ENCODE peak calls at places on chromosomes 4 and X, in four cellular contexts. T, P, J and E are unnamed samples.
A peak's percentile ranks its signal among the peaks of the same experiment; 100 is the strongest.

GRCh38 chr4:84547211-84547610 is 35.7 kb upstream of the CDS1 start:
- DNase-seq in P (no peak), T (no peak), J (no peak), E (no peak)

GRCh38 chr4:1871471-1872021 is 353 bp downstream of the NSD2 start:
- DNase-seq in P (no peak), J (peak; percentile 77), T (no peak), E (peak; percentile 45)

GRCh38 chr4:173171098-173171497 is 2.5 kb downstream of the GALNT7 start:
- DNase-seq in P (no peak), T (peak; percentile 25), J (no peak), E (no peak)

GRCh38 chr4:7771056-7771455 is 168.6 kb downstream of the AFAP1 start:
- DNase-seq in T (no peak), J (no peak), P (no peak), E (no peak)

GRCh38 chr4:26692014-26692726 is 108.3 kb downstream of the TBC1D19 start:
- DNase-seq in J (peak; percentile 48), P (no peak), T (no peak), E (no peak)

GRCh38 chrX:100731441-100732281 is at the start of gene SYTL4:
- DNase-seq in J (peak; percentile 70), T (peak; percentile 28), P (no peak), E (peak; percentile 69)

GRCh38 chr4:149063007-149063406 is 620.8 kb upstream of the NR3C2 start:
- DNase-seq in P (no peak), T (no peak), J (no peak), E (no peak)

GRCh38 chr4:55554453-55555030 is 7.8 kb upstream of the CLOCK start:
- DNase-seq in P (no peak), J (no peak), T (peak; percentile 14), E (no peak)

GRCh38 chrX:153697924-153698865 is 10.5 kb downstream of the SLC6A8 start:
- DNase-seq in P (no peak), J (no peak), T (no peak), E (no peak)

GRCh38 chrX:119625843-119626242 is 19.6 kb upstream of the NKRF start:
- DNase-seq in P (no peak), T (no peak), J (no peak), E (no peak)

GRCh38 chrX:91039777-91040176 is 394.9 kb upstream of the PABPC5 start:
- DNase-seq in T (no peak), J (peak; percentile 41), P (no peak), E (no peak)

GRCh38 chrX:139758250-139758649 is 50.3 kb upstream of the MCF2 start:
- DNase-seq in P (no peak), J (peak; percentile 58), T (no peak), E (no peak)

GRCh38 chr4:476501-476900 is 22.5 kb downstream of the ZNF721 start:
- DNase-seq in P (no peak), T (no peak), J (no peak), E (no peak)

GRCh38 chrX:22164770-22165388 is 107.8 kb upstream of the CBLL2 start:
- DNase-seq in P (no peak), T (no peak), J (no peak), E (no peak)

GRCh38 chrX:12970691-12971202 is 4.2 kb upstream of the TMSB4X start:
- DNase-seq in T (peak; percentile 22), P (no peak), J (peak; percentile 80), E (peak; percentile 45)

GRCh38 chr4:163331629-163332360 is 601 bp downstream of the NPY1R start:
- DNase-seq in P (no peak), T (peak; percentile 57), J (peak; percentile 80), E (peak; percentile 51)

GRCh38 chr4:78634011-78634664 is 82.6 kb downstream of the ANXA3 start:
- DNase-seq in P (no peak), T (no peak), J (no peak), E (no peak)

GRCh38 chr4:158484173-158484885 is 37.4 kb upstream of the RXFP1 start:
- DNase-seq in T (no peak), P (no peak), J (no peak), E (no peak)

GRCh38 chr4:5168891-5169290 is 117.6 kb downstream of the STK32B start:
- DNase-seq in T (no peak), J (peak; percentile 30), P (no peak), E (no peak)

GRCh38 chr4:183987987-183988392 is 82.9 kb downstream of the STOX2 start:
- DNase-seq in J (peak; percentile 79), P (peak; percentile 66), T (peak; percentile 73), E (no peak)

GRCh38 chr4:184383497-184384055 is 90.8 kb downstream of the IRF2 start:
- DNase-seq in P (peak; percentile 90), T (no peak), J (peak; percentile 20), E (no peak)

GRCh38 chr4:105240037-105240436 is 93.4 kb downstream of the TET2 start:
- DNase-seq in T (no peak), J (no peak), P (no peak), E (no peak)

GRCh38 chr4:147924604-147925412 is 192.9 kb downstream of the ARHGAP10 start:
- DNase-seq in T (peak; percentile 39), J (peak; percentile 81), P (no peak), E (peak; percentile 60)

GRCh38 chr4:103091601-103092223 is 7.9 kb downstream of the BDH2 start:
- DNase-seq in J (peak; percentile 69), T (peak; percentile 59), P (peak; percentile 32), E (peak; percentile 49)

GRCh38 chr4:106650701-106651100 is 282.1 kb upstream of the GIMD1 start:
- DNase-seq in P (no peak), T (no peak), J (no peak), E (no peak)

GRCh38 chr4:132557660-132558059 is 591.4 kb upstream of the PCDH10 start:
- DNase-seq in J (no peak), T (peak; percentile 12), P (no peak), E (peak; percentile 19)

GRCh38 chr4:48254381-48255072 is 15.1 kb downstream of the TEC start:
- DNase-seq in P (no peak), J (no peak), T (no peak), E (no peak)

DNA sequence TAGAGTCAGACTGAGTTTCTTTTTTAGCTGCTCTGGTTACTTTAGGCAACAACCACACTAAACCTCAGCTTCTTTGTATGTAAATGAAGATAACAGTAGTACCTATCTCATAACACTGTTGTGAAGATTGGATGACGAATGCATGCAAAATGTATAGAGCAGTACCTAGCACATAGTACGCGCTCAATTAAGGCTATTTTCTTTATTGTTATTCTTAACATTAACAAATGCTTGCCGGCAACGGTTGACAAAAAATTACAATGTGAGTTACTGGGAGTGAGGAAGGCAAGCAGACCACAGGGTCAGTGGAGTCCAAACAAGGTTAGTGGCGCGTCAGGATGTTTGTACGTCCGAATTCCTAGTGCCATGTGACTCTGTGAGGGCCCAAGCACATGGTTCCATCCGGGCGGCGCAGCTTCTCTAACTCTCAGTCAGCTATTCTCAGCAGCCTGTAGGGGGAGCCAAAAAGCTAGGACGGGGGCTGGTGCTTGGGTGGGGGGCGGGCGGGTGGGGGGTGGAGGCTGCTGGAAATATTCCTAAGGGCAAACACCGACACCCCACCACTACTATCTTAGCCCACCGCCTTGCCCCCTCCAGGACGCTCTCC is 795 bp upstream of the NALF2 start:
- DNase-seq in T (no peak), J (no peak), P (no peak), E (peak; percentile 68)
- TF ChIP-seq CTCF in T (peak; percentile 25), J (peak; percentile 73), P (no peak), E (peak; percentile 54)

DNA sequence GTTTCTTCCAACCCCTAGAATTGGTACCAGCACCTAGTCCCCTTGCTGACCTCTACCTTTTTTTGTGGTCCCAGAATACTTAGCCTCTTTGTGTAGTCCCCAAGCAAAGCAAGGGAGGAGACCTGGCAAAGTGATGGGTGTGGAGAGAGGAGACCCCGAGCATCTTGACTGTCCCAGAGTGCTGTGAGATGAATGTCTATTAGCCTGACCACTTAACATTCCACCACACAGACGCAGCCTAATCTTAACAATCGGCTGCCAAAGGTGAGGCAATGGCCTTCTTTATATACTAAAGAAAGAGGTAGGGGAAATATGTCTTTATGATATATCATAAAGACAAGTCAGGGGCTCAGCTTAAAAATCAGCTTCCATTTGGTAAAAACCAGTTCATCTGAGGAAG is 55.9 kb downstream of the TRIM2 start:
- DNase-seq in J (peak; percentile 64), T (no peak), P (no peak), E (no peak)
- H3K4me3 ChIP-seq in J (no peak overlapping the region), T (no peak overlapping the region), P (no peak overlapping the region), E (no peak overlapping the region)

GRCh38 chr4:143441678-143442077 is 71.8 kb upstream of the SMARCA5 start:
- DNase-seq in P (no peak), J (no peak), T (no peak), E (no peak)
- H3K27ac ChIP-seq in P (no peak overlapping the region), J (no peak overlapping the region), T (no peak overlapping the region), E (no peak overlapping the region)

DNA sequence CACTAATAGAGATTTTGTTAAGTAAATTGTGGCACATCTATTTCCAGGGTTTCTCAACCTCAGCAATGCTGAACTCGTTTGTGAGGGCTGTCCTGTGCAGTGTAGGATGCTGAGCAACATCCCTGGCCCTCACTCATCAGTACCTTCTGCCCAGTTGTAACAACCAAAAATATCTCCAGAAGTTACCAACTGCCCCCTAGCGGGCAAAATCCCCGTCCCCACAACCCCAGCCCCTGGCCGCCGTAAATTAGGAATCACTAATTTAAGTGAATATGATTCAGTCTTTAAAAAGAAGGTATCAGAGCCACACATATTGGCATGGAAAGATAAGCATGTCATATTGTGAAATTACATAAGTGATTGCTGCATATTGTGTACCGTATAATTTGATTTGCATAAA is 123.4 kb downstream of the ASB9 start:
- DNase-seq in J (peak; percentile 80), P (no peak), T (peak; percentile 32), E (peak; percentile 11)
- TF ChIP-seq CTCF in J (peak; percentile 78), P (peak; percentile 42), T (peak; percentile 28), E (peak; percentile 35)

GRCh38 chr4:187475901-187476300 is 519.7 kb upstream of the ZFP42 start:
- DNase-seq in P (no peak), J (no peak), T (no peak), E (no peak)

GRCh38 chr4:187478292-187479205 is 517.0 kb upstream of the ZFP42 start:
- DNase-seq in T (peak; percentile 14), P (peak; percentile 82), J (no peak), E (no peak)

GRCh38 chr4:187477224-187477623 is 518.3 kb upstream of the ZFP42 start:
- DNase-seq in P (no peak), J (no peak), T (no peak), E (no peak)

GRCh38 chr4:187484186-187484585 is 511.4 kb upstream of the ZFP42 start:
- DNase-seq in J (no peak), T (no peak), P (no peak), E (no peak)

GRCh38 chr4:187480146-187481145 is 515.1 kb upstream of the ZFP42 start:
- DNase-seq in J (no peak), T (no peak), P (no peak), E (no peak)
- H3K4me3 ChIP-seq in J (no peak overlapping the region), T (no peak overlapping the region), P (no peak overlapping the region), E (no peak overlapping the region)

GRCh38 chr4:123786159-123786915 is 389.7 kb downstream of the SPRY1 start:
- DNase-seq in J (no peak), T (no peak), P (no peak), E (no peak)
- H3K27ac ChIP-seq in J (no peak overlapping the region), T (no peak overlapping the region), P (peak overlapping the region; percentile 12), E (no peak overlapping the region)

GRCh38 chr4:124529131-124529530 is 183.4 kb downstream of the ANKRD50 start:
- DNase-seq in J (no peak), P (no peak), T (no peak), E (no peak)

GRCh38 chr4:124535004-124535403 is 177.5 kb downstream of the ANKRD50 start:
- DNase-seq in T (peak; percentile 29), P (no peak), J (no peak), E (no peak)

GRCh38 chr4:124537971-124538370 is 174.6 kb downstream of the ANKRD50 start:
- DNase-seq in J (no peak), P (no peak), T (no peak), E (no peak)

GRCh38 chr4:124530464-124531077 is 182.0 kb downstream of the ANKRD50 start:
- DNase-seq in J (no peak), T (no peak), P (no peak), E (no peak)

GRCh38 chr4:124534133-124534532 is 178.4 kb downstream of the ANKRD50 start:
- DNase-seq in J (no peak), T (no peak), P (no peak), E (no peak)
- TF ChIP-seq CTCF in J (no peak), T (no peak), P (no peak), E (no peak)